ENCODE peak calls at places on chromosome 6, in nine cellular contexts. One of them, this sample, is unnamed.

GRCh38 chr6:151690768-151691562 is 116.5 kb upstream of the ESR1 start:
- DNase-seq in HFF-Myc: no peak
- DNase-seq in mesothelial cell of epicardium: no peak
- DNase-seq in left colon: no peak
- DNase-seq in effector memory CD8-positive, alpha-beta T cell: peak
- DNase-seq in fibroblast of the aortic adventitia: peak
- DNase-seq in EL: peak
- DNase-seq in tibial nerve: no peak
- DNase-seq in Kasumi-1: no peak
- DNase-seq in this sample: peak

GRCh38 chr6:73471686-73472290 is 10.3 kb downstream of the MTO1 start:
- DNase-seq in HFF-Myc: no peak
- DNase-seq in mesothelial cell of epicardium: no peak
- DNase-seq in left colon: no peak
- DNase-seq in effector memory CD8-positive, alpha-beta T cell: no peak
- DNase-seq in fibroblast of the aortic adventitia: no peak
- DNase-seq in EL: no peak
- DNase-seq in tibial nerve: no peak
- DNase-seq in Kasumi-1: no peak
- DNase-seq in this sample: no peak

GRCh38 chr6:158009935-158010585 is 28.4 kb downstream of the SYNJ2 start:
- DNase-seq in HFF-Myc: no peak
- DNase-seq in mesothelial cell of epicardium: no peak
- DNase-seq in left colon: no peak
- DNase-seq in effector memory CD8-positive, alpha-beta T cell: no peak
- DNase-seq in fibroblast of the aortic adventitia: no peak
- DNase-seq in EL: no peak
- DNase-seq in tibial nerve: no peak
- DNase-seq in Kasumi-1: no peak
- DNase-seq in this sample: no peak

GRCh38 chr6:42165016-42165415 is 8.1 kb upstream of the GUCA1A start:
- DNase-seq in HFF-Myc: no peak
- DNase-seq in mesothelial cell of epicardium: no peak
- DNase-seq in left colon: no peak
- DNase-seq in effector memory CD8-positive, alpha-beta T cell: no peak
- DNase-seq in fibroblast of the aortic adventitia: peak
- DNase-seq in EL: peak
- DNase-seq in tibial nerve: no peak
- DNase-seq in Kasumi-1: no peak
- DNase-seq in this sample: no peak

GRCh38 chr6:170505306-170505705 is 47.8 kb downstream of the PSMB1 start:
- DNase-seq in HFF-Myc: no peak
- DNase-seq in mesothelial cell of epicardium: no peak
- DNase-seq in left colon: no peak
- DNase-seq in effector memory CD8-positive, alpha-beta T cell: no peak
- DNase-seq in fibroblast of the aortic adventitia: no peak
- DNase-seq in EL: no peak
- DNase-seq in tibial nerve: no peak
- DNase-seq in Kasumi-1: no peak
- DNase-seq in this sample: no peak

GRCh38 chr6:108157234-108157971 is 8.4 kb upstream of the NR2E1 start:
- DNase-seq in HFF-Myc: no peak
- DNase-seq in mesothelial cell of epicardium: no peak
- DNase-seq in left colon: no peak
- DNase-seq in effector memory CD8-positive, alpha-beta T cell: no peak
- DNase-seq in fibroblast of the aortic adventitia: no peak
- DNase-seq in EL: no peak
- DNase-seq in tibial nerve: no peak
- DNase-seq in Kasumi-1: no peak
- DNase-seq in this sample: no peak

GRCh38 chr6:166007349-166008263 is 160.0 kb downstream of the TBXT start:
- DNase-seq in HFF-Myc: no peak
- DNase-seq in mesothelial cell of epicardium: no peak
- DNase-seq in left colon: no peak
- DNase-seq in effector memory CD8-positive, alpha-beta T cell: no peak
- DNase-seq in fibroblast of the aortic adventitia: peak
- DNase-seq in EL: peak
- DNase-seq in tibial nerve: no peak
- DNase-seq in Kasumi-1: no peak
- DNase-seq in this sample: no peak

GRCh38 chr6:168292911-168293310 is 26.7 kb downstream of the DACT2 start:
- DNase-seq in HFF-Myc: no peak
- DNase-seq in mesothelial cell of epicardium: no peak
- DNase-seq in left colon: no peak
- DNase-seq in effector memory CD8-positive, alpha-beta T cell: no peak
- DNase-seq in fibroblast of the aortic adventitia: no peak
- DNase-seq in EL: no peak
- DNase-seq in tibial nerve: no peak
- DNase-seq in Kasumi-1: no peak
- DNase-seq in this sample: no peak

GRCh38 chr6:158174514-158174913 is 6.4 kb downstream of the GTF2H5 start:
- DNase-seq in HFF-Myc: peak
- DNase-seq in mesothelial cell of epicardium: no peak
- DNase-seq in left colon: no peak
- DNase-seq in effector memory CD8-positive, alpha-beta T cell: no peak
- DNase-seq in fibroblast of the aortic adventitia: peak
- DNase-seq in EL: peak
- DNase-seq in tibial nerve: no peak
- DNase-seq in Kasumi-1: no peak
- DNase-seq in this sample: no peak

GRCh38 chr6:140581601-140582000 is 1207.2 kb upstream of the CITED2 start:
- DNase-seq in HFF-Myc: no peak
- DNase-seq in mesothelial cell of epicardium: no peak
- DNase-seq in left colon: no peak
- DNase-seq in effector memory CD8-positive, alpha-beta T cell: no peak
- DNase-seq in fibroblast of the aortic adventitia: no peak
- DNase-seq in EL: no peak
- DNase-seq in tibial nerve: no peak
- DNase-seq in Kasumi-1: no peak
- DNase-seq in this sample: peak

GRCh38 chr6:37897321-37897720 is 77.8 kb downstream of the ZFAND3 start:
- DNase-seq in HFF-Myc: no peak
- DNase-seq in mesothelial cell of epicardium: no peak
- DNase-seq in left colon: no peak
- DNase-seq in effector memory CD8-positive, alpha-beta T cell: no peak
- DNase-seq in fibroblast of the aortic adventitia: peak
- DNase-seq in EL: peak
- DNase-seq in tibial nerve: no peak
- DNase-seq in Kasumi-1: no peak
- DNase-seq in this sample: no peak

GRCh38 chr6:147837540-147837939 is 329.1 kb downstream of the SAMD5 start:
- DNase-seq in HFF-Myc: no peak
- DNase-seq in mesothelial cell of epicardium: no peak
- DNase-seq in left colon: no peak
- DNase-seq in effector memory CD8-positive, alpha-beta T cell: no peak
- DNase-seq in fibroblast of the aortic adventitia: no peak
- DNase-seq in EL: no peak
- DNase-seq in tibial nerve: no peak
- DNase-seq in Kasumi-1: no peak
- DNase-seq in this sample: no peak

GRCh38 chr6:25896252-25896651 is 22.2 kb upstream of the SLC17A3 start:
- DNase-seq in HFF-Myc: no peak
- DNase-seq in mesothelial cell of epicardium: no peak
- DNase-seq in left colon: no peak
- DNase-seq in effector memory CD8-positive, alpha-beta T cell: no peak
- DNase-seq in fibroblast of the aortic adventitia: no peak
- DNase-seq in EL: no peak
- DNase-seq in tibial nerve: no peak
- DNase-seq in Kasumi-1: no peak
- DNase-seq in this sample: no peak

GRCh38 chr6:37704066-37704465 is 6.4 kb upstream of the MDGA1 start:
- DNase-seq in HFF-Myc: no peak
- DNase-seq in mesothelial cell of epicardium: no peak
- DNase-seq in left colon: no peak
- DNase-seq in effector memory CD8-positive, alpha-beta T cell: no peak
- DNase-seq in fibroblast of the aortic adventitia: no peak
- DNase-seq in EL: no peak
- DNase-seq in tibial nerve: no peak
- DNase-seq in Kasumi-1: no peak
- DNase-seq in this sample: no peak

GRCh38 chr6:147131728-147132127 is 72.5 kb upstream of the STXBP5 start:
- DNase-seq in HFF-Myc: no peak
- DNase-seq in mesothelial cell of epicardium: no peak
- DNase-seq in left colon: no peak
- DNase-seq in effector memory CD8-positive, alpha-beta T cell: no peak
- DNase-seq in fibroblast of the aortic adventitia: peak
- DNase-seq in EL: no peak
- DNase-seq in tibial nerve: no peak
- DNase-seq in Kasumi-1: peak
- DNase-seq in this sample: no peak

GRCh38 chr6:151679081-151679480 is 128.4 kb upstream of the ESR1 start:
- DNase-seq in HFF-Myc: peak
- DNase-seq in mesothelial cell of epicardium: no peak
- DNase-seq in left colon: no peak
- DNase-seq in effector memory CD8-positive, alpha-beta T cell: no peak
- DNase-seq in fibroblast of the aortic adventitia: peak
- DNase-seq in EL: peak
- DNase-seq in tibial nerve: no peak
- DNase-seq in Kasumi-1: no peak
- DNase-seq in this sample: no peak

GRCh38 chr6:446418-447366 is 55.1 kb downstream of the IRF4 start:
- DNase-seq in HFF-Myc: no peak
- DNase-seq in mesothelial cell of epicardium: no peak
- DNase-seq in left colon: no peak
- DNase-seq in effector memory CD8-positive, alpha-beta T cell: peak
- DNase-seq in fibroblast of the aortic adventitia: no peak
- DNase-seq in EL: no peak
- DNase-seq in tibial nerve: no peak
- DNase-seq in Kasumi-1: no peak
- DNase-seq in this sample: no peak

GRCh38 chr6:140217283-140217682 is 842.8 kb upstream of the CITED2 start:
- DNase-seq in HFF-Myc: no peak
- DNase-seq in mesothelial cell of epicardium: no peak
- DNase-seq in left colon: no peak
- DNase-seq in effector memory CD8-positive, alpha-beta T cell: no peak
- DNase-seq in fibroblast of the aortic adventitia: no peak
- DNase-seq in EL: no peak
- DNase-seq in tibial nerve: no peak
- DNase-seq in Kasumi-1: no peak
- DNase-seq in this sample: no peak

GRCh38 chr6:159913375-159913774 is 22.6 kb downstream of the MAS1 start:
- DNase-seq in HFF-Myc: no peak
- DNase-seq in mesothelial cell of epicardium: no peak
- DNase-seq in left colon: no peak
- DNase-seq in effector memory CD8-positive, alpha-beta T cell: no peak
- DNase-seq in fibroblast of the aortic adventitia: no peak
- DNase-seq in EL: no peak
- DNase-seq in tibial nerve: no peak
- DNase-seq in Kasumi-1: no peak
- DNase-seq in this sample: no peak

GRCh38 chr6:2793491-2794151 is 28.4 kb downstream of the WRNIP1 start:
- DNase-seq in HFF-Myc: no peak
- DNase-seq in mesothelial cell of epicardium: no peak
- DNase-seq in left colon: peak
- DNase-seq in effector memory CD8-positive, alpha-beta T cell: no peak
- DNase-seq in fibroblast of the aortic adventitia: no peak
- DNase-seq in EL: no peak
- DNase-seq in tibial nerve: no peak
- DNase-seq in Kasumi-1: peak
- DNase-seq in this sample: no peak

GRCh38 chr6:154474636-154475428 is 35.7 kb downstream of the CNKSR3 start:
- DNase-seq in HFF-Myc: peak
- DNase-seq in mesothelial cell of epicardium: no peak
- DNase-seq in left colon: no peak
- DNase-seq in effector memory CD8-positive, alpha-beta T cell: no peak
- DNase-seq in fibroblast of the aortic adventitia: peak
- DNase-seq in EL: peak
- DNase-seq in tibial nerve: no peak
- DNase-seq in Kasumi-1: no peak
- DNase-seq in this sample: no peak

GRCh38 chr6:166586424-166587156 is at the start of gene RAMACL:
- DNase-seq in HFF-Myc: no peak
- DNase-seq in mesothelial cell of epicardium: no peak
- DNase-seq in left colon: no peak
- DNase-seq in effector memory CD8-positive, alpha-beta T cell: peak
- DNase-seq in fibroblast of the aortic adventitia: no peak
- DNase-seq in EL: no peak
- DNase-seq in tibial nerve: no peak
- DNase-seq in Kasumi-1: peak
- DNase-seq in this sample: no peak

GRCh38 chr6:133748628-133749027 is 140.3 kb upstream of the TCF21 start:
- DNase-seq in HFF-Myc: no peak
- DNase-seq in mesothelial cell of epicardium: no peak
- DNase-seq in left colon: no peak
- DNase-seq in effector memory CD8-positive, alpha-beta T cell: no peak
- DNase-seq in fibroblast of the aortic adventitia: no peak
- DNase-seq in EL: no peak
- DNase-seq in tibial nerve: no peak
- DNase-seq in Kasumi-1: no peak
- DNase-seq in this sample: no peak

GRCh38 chr6:122869437-122870024 is 80.5 kb downstream of the SMPDL3A start:
- DNase-seq in HFF-Myc: peak
- DNase-seq in mesothelial cell of epicardium: no peak
- DNase-seq in left colon: no peak
- DNase-seq in effector memory CD8-positive, alpha-beta T cell: no peak
- DNase-seq in fibroblast of the aortic adventitia: peak
- DNase-seq in EL: peak
- DNase-seq in tibial nerve: no peak
- DNase-seq in Kasumi-1: peak
- DNase-seq in this sample: no peak

GRCh38 chr6:40743226-40743625 is 156.1 kb upstream of the LRFN2 start:
- DNase-seq in HFF-Myc: no peak
- DNase-seq in mesothelial cell of epicardium: no peak
- DNase-seq in left colon: no peak
- DNase-seq in effector memory CD8-positive, alpha-beta T cell: no peak
- DNase-seq in fibroblast of the aortic adventitia: no peak
- DNase-seq in EL: no peak
- DNase-seq in tibial nerve: no peak
- DNase-seq in Kasumi-1: no peak
- DNase-seq in this sample: no peak

GRCh38 chr6:38876470-38876869 is 161.4 kb downstream of the DNAH8 start:
- DNase-seq in HFF-Myc: no peak
- DNase-seq in mesothelial cell of epicardium: no peak
- DNase-seq in left colon: no peak
- DNase-seq in effector memory CD8-positive, alpha-beta T cell: peak
- DNase-seq in fibroblast of the aortic adventitia: no peak
- DNase-seq in EL: no peak
- DNase-seq in tibial nerve: no peak
- DNase-seq in Kasumi-1: peak
- DNase-seq in this sample: peak

GRCh38 chr6:31815025-31815838 is at the start of the genes HSPA1A and HSPA1L:
- DNase-seq in HFF-Myc: peak
- DNase-seq in mesothelial cell of epicardium: peak
- DNase-seq in left colon: peak
- DNase-seq in effector memory CD8-positive, alpha-beta T cell: no peak
- DNase-seq in fibroblast of the aortic adventitia: peak
- DNase-seq in EL: peak
- DNase-seq in tibial nerve: peak
- DNase-seq in Kasumi-1: peak
- DNase-seq in this sample: no peak

GRCh38 chr6:47810885-47811284 is 29.1 kb downstream of the OPN5 start:
- DNase-seq in HFF-Myc: no peak
- DNase-seq in mesothelial cell of epicardium: no peak
- DNase-seq in left colon: no peak
- DNase-seq in effector memory CD8-positive, alpha-beta T cell: no peak
- DNase-seq in fibroblast of the aortic adventitia: no peak
- DNase-seq in EL: no peak
- DNase-seq in tibial nerve: no peak
- DNase-seq in Kasumi-1: no peak
- DNase-seq in this sample: no peak

GRCh38 chr6:112683926-112684325 is 336.8 kb downstream of the RFPL4B start:
- DNase-seq in HFF-Myc: no peak
- DNase-seq in mesothelial cell of epicardium: no peak
- DNase-seq in left colon: no peak
- DNase-seq in effector memory CD8-positive, alpha-beta T cell: no peak
- DNase-seq in fibroblast of the aortic adventitia: peak
- DNase-seq in EL: peak
- DNase-seq in tibial nerve: no peak
- DNase-seq in Kasumi-1: no peak
- DNase-seq in this sample: no peak

GRCh38 chr6:53035549-53036213 is 29.5 kb upstream of the FBXO9 start:
- DNase-seq in HFF-Myc: no peak
- DNase-seq in mesothelial cell of epicardium: no peak
- DNase-seq in left colon: no peak
- DNase-seq in effector memory CD8-positive, alpha-beta T cell: no peak
- DNase-seq in fibroblast of the aortic adventitia: no peak
- DNase-seq in EL: no peak
- DNase-seq in tibial nerve: no peak
- DNase-seq in Kasumi-1: peak
- DNase-seq in this sample: no peak

This sample was measured in KG1.